ENCODE peak calls at places on chromosomes 3 and 15, in six cellular contexts. One of them, this sample, is unnamed.

GRCh38 chr3:135779590-135780235 is 185.8 kb upstream of the PPP2R3A start:
- DNase-seq in fibroblast of lung: no peak
- DNase-seq in progenitor cell of endocrine pancreas: no peak
- DNase-seq in AG10803: peak; percentile 29
- DNase-seq in mammary epithelial cell: no peak
- DNase-seq in breast epithelium: no peak
- DNase-seq in this sample: no peak

GRCh38 chr3:101142160-101142559 is 148.9 kb upstream of the ABI3BP start:
- DNase-seq in fibroblast of lung: no peak
- DNase-seq in progenitor cell of endocrine pancreas: no peak
- DNase-seq in AG10803: no peak
- DNase-seq in mammary epithelial cell: no peak
- DNase-seq in breast epithelium: no peak
- DNase-seq in this sample: no peak

GRCh38 chr15:80325206-80325605 is 73.2 kb upstream of the CTXND1 start:
- DNase-seq in fibroblast of lung: peak; percentile 43
- DNase-seq in progenitor cell of endocrine pancreas: no peak
- DNase-seq in AG10803: no peak
- DNase-seq in mammary epithelial cell: no peak
- DNase-seq in breast epithelium: no peak
- DNase-seq in this sample: no peak

GRCh38 chr15:44811347-44811746 is 75.0 kb downstream of the TRIM69 start:
- DNase-seq in fibroblast of lung: no peak
- DNase-seq in progenitor cell of endocrine pancreas: no peak
- DNase-seq in AG10803: no peak
- DNase-seq in mammary epithelial cell: peak; percentile 29
- DNase-seq in breast epithelium: no peak
- DNase-seq in this sample: no peak

GRCh38 chr15:62071711-62072308 is 5.0 kb downstream of the C2CD4A start:
- DNase-seq in fibroblast of lung: peak; percentile 73
- DNase-seq in progenitor cell of endocrine pancreas: no peak
- DNase-seq in AG10803: peak; percentile 55
- DNase-seq in mammary epithelial cell: peak; percentile 14
- DNase-seq in breast epithelium: no peak
- DNase-seq in this sample: no peak

GRCh38 chr3:105571005-105571404 is 204.3 kb downstream of the ALCAM start:
- DNase-seq in fibroblast of lung: no peak
- DNase-seq in progenitor cell of endocrine pancreas: no peak
- DNase-seq in AG10803: no peak
- DNase-seq in mammary epithelial cell: no peak
- DNase-seq in breast epithelium: no peak
- DNase-seq in this sample: no peak

GRCh38 chr3:67819447-67819846 is 165.0 kb upstream of the SUCLG2 start:
- DNase-seq in fibroblast of lung: no peak
- DNase-seq in progenitor cell of endocrine pancreas: no peak
- DNase-seq in AG10803: no peak
- DNase-seq in mammary epithelial cell: no peak
- DNase-seq in breast epithelium: no peak
- DNase-seq in this sample: no peak

GRCh38 chr15:63969652-63970421 is 76.4 kb downstream of the DAPK2 start:
- DNase-seq in fibroblast of lung: no peak
- DNase-seq in progenitor cell of endocrine pancreas: no peak
- DNase-seq in AG10803: no peak
- DNase-seq in mammary epithelial cell: no peak
- DNase-seq in breast epithelium: no peak
- DNase-seq in this sample: no peak

GRCh38 chr15:52567886-52568568 is 803 bp downstream of the ARPP19 start:
- DNase-seq in fibroblast of lung: no peak
- DNase-seq in progenitor cell of endocrine pancreas: peak; percentile 21
- DNase-seq in AG10803: peak; percentile 5
- DNase-seq in mammary epithelial cell: peak; percentile 72
- DNase-seq in breast epithelium: no peak
- DNase-seq in this sample: no peak

GRCh38 chr3:59809750-59810444 is 760.1 kb upstream of the CFAP20DC start:
- DNase-seq in fibroblast of lung: peak; percentile 67
- DNase-seq in progenitor cell of endocrine pancreas: no peak
- DNase-seq in AG10803: peak; percentile 39
- DNase-seq in mammary epithelial cell: peak; percentile 34
- DNase-seq in breast epithelium: no peak
- DNase-seq in this sample: no peak

GRCh38 chr15:56148099-56148498 is 95.6 kb downstream of the RFX7 start:
- DNase-seq in fibroblast of lung: no peak
- DNase-seq in progenitor cell of endocrine pancreas: no peak
- DNase-seq in AG10803: peak; percentile 11
- DNase-seq in mammary epithelial cell: no peak
- DNase-seq in breast epithelium: no peak
- DNase-seq in this sample: no peak

GRCh38 chr3:149723781-149724180 is 28.5 kb downstream of the COMMD2 start:
- DNase-seq in fibroblast of lung: no peak
- DNase-seq in progenitor cell of endocrine pancreas: no peak
- DNase-seq in AG10803: peak; percentile 67
- DNase-seq in mammary epithelial cell: no peak
- DNase-seq in breast epithelium: no peak
- DNase-seq in this sample: no peak

GRCh38 chr3:127610105-127610504 is 11.9 kb downstream of the MCM2 start:
- DNase-seq in fibroblast of lung: no peak
- DNase-seq in progenitor cell of endocrine pancreas: no peak
- DNase-seq in AG10803: peak; percentile 31
- DNase-seq in mammary epithelial cell: no peak
- DNase-seq in breast epithelium: no peak
- DNase-seq in this sample: no peak

GRCh38 chr3:29937185-29937584 is 656.3 kb downstream of the RBMS3 start:
- DNase-seq in fibroblast of lung: peak; percentile 37
- DNase-seq in progenitor cell of endocrine pancreas: no peak
- DNase-seq in AG10803: no peak
- DNase-seq in mammary epithelial cell: peak; percentile 64
- DNase-seq in breast epithelium: no peak
- DNase-seq in this sample: no peak

GRCh38 chr3:132382267-132382666 is 35.0 kb upstream of the DNAJC13 start:
- DNase-seq in fibroblast of lung: no peak
- DNase-seq in progenitor cell of endocrine pancreas: no peak
- DNase-seq in AG10803: no peak
- DNase-seq in mammary epithelial cell: no peak
- DNase-seq in breast epithelium: no peak
- DNase-seq in this sample: no peak

GRCh38 chr3:158347966-158348365 is 223.0 kb upstream of the MLF1 start:
- DNase-seq in fibroblast of lung: no peak
- DNase-seq in progenitor cell of endocrine pancreas: no peak
- DNase-seq in AG10803: peak; percentile 33
- DNase-seq in mammary epithelial cell: no peak
- DNase-seq in breast epithelium: no peak
- DNase-seq in this sample: peak; percentile 7

GRCh38 chr3:132659000-132659369 is 624 bp downstream of the ACAD11 start:
- DNase-seq in fibroblast of lung: no peak
- DNase-seq in progenitor cell of endocrine pancreas: no peak
- DNase-seq in AG10803: no peak
- DNase-seq in mammary epithelial cell: peak; percentile 37
- DNase-seq in breast epithelium: no peak
- DNase-seq in this sample: no peak

GRCh38 chr3:28978092-28978491 is 302.8 kb upstream of the RBMS3 start:
- DNase-seq in fibroblast of lung: no peak
- DNase-seq in progenitor cell of endocrine pancreas: no peak
- DNase-seq in AG10803: no peak
- DNase-seq in mammary epithelial cell: no peak
- DNase-seq in breast epithelium: no peak
- DNase-seq in this sample: no peak

GRCh38 chr3:116863842-116864626 is 154.5 kb downstream of the TUSC7 start:
- DNase-seq in fibroblast of lung: peak; percentile 76
- DNase-seq in progenitor cell of endocrine pancreas: no peak
- DNase-seq in AG10803: peak; percentile 23
- DNase-seq in mammary epithelial cell: peak; percentile 11
- DNase-seq in breast epithelium: no peak
- DNase-seq in this sample: no peak

GRCh38 chr15:76533060-76533955 is 196.7 kb downstream of the ISL2 start:
- DNase-seq in fibroblast of lung: peak; percentile 75
- DNase-seq in progenitor cell of endocrine pancreas: no peak
- DNase-seq in AG10803: no peak
- DNase-seq in mammary epithelial cell: peak; percentile 12
- DNase-seq in breast epithelium: no peak
- DNase-seq in this sample: no peak

DNA sequence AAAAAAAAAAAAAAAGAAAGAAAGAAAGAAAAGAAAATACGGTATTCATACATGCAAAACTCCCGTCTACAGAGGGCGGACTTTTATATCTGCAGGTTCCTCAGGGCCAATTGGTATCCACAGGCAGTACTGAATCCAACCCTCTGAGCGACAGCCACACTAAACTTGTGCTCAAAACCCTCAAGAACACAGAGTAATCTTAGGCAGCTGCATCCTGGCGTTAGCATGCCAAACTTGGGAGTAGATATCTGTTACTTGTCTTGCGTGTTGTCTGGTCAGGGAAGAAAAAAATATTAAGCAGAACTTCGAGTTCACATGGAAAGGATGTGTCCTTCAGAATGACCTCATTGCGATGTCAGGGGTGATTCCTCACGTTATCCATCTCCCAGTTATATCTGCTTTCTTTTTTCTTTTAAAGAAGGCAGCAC is 12.8 kb downstream of the SNAP23 start:
- DNase-seq in fibroblast of lung: peak; percentile 64
- DNase-seq in progenitor cell of endocrine pancreas: no peak
- DNase-seq in AG10803: no peak
- DNase-seq in mammary epithelial cell: no peak
- DNase-seq in breast epithelium: no peak
- DNase-seq in this sample: no peak
- TF ChIP-seq CTCF in fibroblast of lung: no peak
- TF ChIP-seq CTCF in progenitor cell of endocrine pancreas: no peak
- TF ChIP-seq CTCF in AG10803: no peak
- TF ChIP-seq CTCF in mammary epithelial cell: no peak
- TF ChIP-seq CTCF in breast epithelium: no peak
- TF ChIP-seq CTCF in this sample: no peak

GRCh38 chr3:11093823-11094340 is 60.4 kb upstream of the HRH1 start:
- DNase-seq in fibroblast of lung: no peak
- DNase-seq in progenitor cell of endocrine pancreas: no peak
- DNase-seq in AG10803: no peak
- DNase-seq in mammary epithelial cell: no peak
- DNase-seq in breast epithelium: no peak
- DNase-seq in this sample: no peak

GRCh38 chr3:11099306-11099705 is 55.0 kb upstream of the HRH1 start:
- DNase-seq in fibroblast of lung: no peak
- DNase-seq in progenitor cell of endocrine pancreas: no peak
- DNase-seq in AG10803: no peak
- DNase-seq in mammary epithelial cell: no peak
- DNase-seq in breast epithelium: no peak
- DNase-seq in this sample: no peak

GRCh38 chr3:11091791-11092190 is 62.5 kb upstream of the HRH1 start:
- DNase-seq in fibroblast of lung: no peak
- DNase-seq in progenitor cell of endocrine pancreas: no peak
- DNase-seq in AG10803: no peak
- DNase-seq in mammary epithelial cell: no peak
- DNase-seq in breast epithelium: no peak
- DNase-seq in this sample: no peak

GRCh38 chr3:11095932-11096265 is 58.4 kb upstream of the HRH1 start:
- DNase-seq in fibroblast of lung: peak; percentile 43
- DNase-seq in progenitor cell of endocrine pancreas: no peak
- DNase-seq in AG10803: no peak
- DNase-seq in mammary epithelial cell: no peak
- DNase-seq in breast epithelium: no peak
- DNase-seq in this sample: no peak

DNA sequence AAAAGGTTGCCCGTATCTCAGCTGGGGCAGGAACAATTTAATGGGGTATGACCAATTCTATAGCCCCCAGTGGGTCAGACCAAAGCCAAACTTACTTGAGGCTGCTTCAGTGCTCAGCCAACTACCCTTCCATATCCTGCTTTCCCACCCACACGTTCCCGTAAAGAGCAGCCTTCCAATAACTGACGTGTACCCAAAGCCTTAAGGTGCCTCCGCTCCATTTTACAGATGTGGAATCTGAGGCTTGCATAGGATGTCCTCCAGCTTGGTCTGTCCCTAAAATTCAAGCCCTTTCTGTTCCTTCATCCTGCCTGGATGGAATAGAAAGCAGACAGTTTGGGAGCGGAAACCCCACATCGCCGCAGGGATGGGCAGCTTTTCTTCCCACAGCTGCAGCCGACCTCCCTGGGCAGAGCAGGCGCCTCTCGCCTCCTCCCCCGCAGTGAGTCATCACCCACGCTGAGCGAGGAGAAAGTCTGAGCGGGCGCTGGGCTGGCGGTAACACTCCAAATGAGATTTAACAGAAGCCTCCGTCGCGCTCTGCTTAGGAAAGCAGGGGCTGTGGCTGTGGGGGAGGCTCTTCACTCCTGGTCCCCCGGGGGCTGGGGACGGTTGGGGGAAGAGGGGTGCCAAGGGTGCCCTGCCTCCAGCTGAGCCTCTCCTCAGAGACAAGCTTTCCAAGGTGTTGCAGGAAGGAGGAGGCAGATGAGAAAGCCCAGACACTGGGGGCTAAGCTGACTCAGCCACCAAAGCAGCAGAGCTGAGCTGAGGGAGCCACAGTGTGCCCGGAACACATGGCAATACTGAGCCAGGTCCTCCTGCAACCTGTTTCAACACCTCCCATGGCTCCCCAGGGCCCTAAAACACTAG is 57.8 kb upstream of the HRH1 start:
- DNase-seq in fibroblast of lung: peak; percentile 85
- DNase-seq in progenitor cell of endocrine pancreas: no peak
- DNase-seq in AG10803: peak; percentile 80
- DNase-seq in mammary epithelial cell: peak; percentile 93
- DNase-seq in breast epithelium: no peak
- DNase-seq in this sample: peak; percentile 57
- TF ChIP-seq CTCF in fibroblast of lung: no peak
- TF ChIP-seq CTCF in progenitor cell of endocrine pancreas: no peak
- TF ChIP-seq CTCF in AG10803: no peak
- TF ChIP-seq CTCF in mammary epithelial cell: no peak
- TF ChIP-seq CTCF in breast epithelium: no peak
- TF ChIP-seq CTCF in this sample: no peak

GRCh38 chr3:57078366-57079220 is 18.1 kb downstream of the SPATA12 start:
- DNase-seq in fibroblast of lung: peak; percentile 62
- DNase-seq in progenitor cell of endocrine pancreas: peak; percentile 47
- DNase-seq in AG10803: peak; percentile 76
- DNase-seq in mammary epithelial cell: peak; percentile 28
- DNase-seq in breast epithelium: peak; percentile 66
- DNase-seq in this sample: peak; percentile 5
- TF ChIP-seq CTCF in fibroblast of lung: no peak
- TF ChIP-seq CTCF in progenitor cell of endocrine pancreas: peak; percentile 29
- TF ChIP-seq CTCF in AG10803: peak; percentile 12
- TF ChIP-seq CTCF in mammary epithelial cell: no peak
- TF ChIP-seq CTCF in breast epithelium: no peak
- TF ChIP-seq CTCF in this sample: no peak

DNA sequence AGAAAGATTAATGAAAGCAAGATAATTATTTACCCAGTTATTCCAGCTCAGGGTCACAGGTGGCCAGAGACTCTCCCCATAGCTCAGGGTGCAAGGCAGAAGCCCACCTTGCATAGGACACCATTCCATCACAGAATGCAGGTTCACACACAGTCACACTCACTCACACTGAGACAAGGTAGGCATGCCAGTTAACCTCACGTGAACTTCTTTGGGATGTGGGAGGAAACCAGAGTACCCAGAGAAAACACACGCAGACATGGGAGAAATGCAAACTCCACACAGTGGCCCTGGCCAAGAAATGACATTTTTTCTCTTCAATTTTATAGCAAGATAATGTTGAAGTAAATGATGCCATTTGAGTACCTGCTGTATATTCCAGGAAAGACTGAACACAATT is 106.7 kb downstream of the ZNF385D start:
- DNase-seq in fibroblast of lung: no peak
- DNase-seq in progenitor cell of endocrine pancreas: no peak
- DNase-seq in AG10803: no peak
- DNase-seq in mammary epithelial cell: no peak
- DNase-seq in breast epithelium: no peak
- DNase-seq in this sample: no peak
- TF ChIP-seq CTCF in fibroblast of lung: no peak
- TF ChIP-seq CTCF in progenitor cell of endocrine pancreas: no peak
- TF ChIP-seq CTCF in AG10803: no peak
- TF ChIP-seq CTCF in mammary epithelial cell: no peak
- TF ChIP-seq CTCF in breast epithelium: no peak
- TF ChIP-seq CTCF in this sample: no peak

This sample was measured in AG09309.